ENCODE peak calls at places on chromosome 15, in seven cellular contexts. F, E, Z, T, H, A and J are unnamed samples.

GRCh38 chr15:68201879-68202261 is 3.3 kb downstream of the CALML4 start:
- DNase-seq in T (no peak), E (no peak), Z (no peak), F (no peak), A (no peak), H (no peak), J (no peak)

GRCh38 chr15:41517895-41518449 is 4.3 kb upstream of the LTK start:
- DNase-seq in A (no peak), Z (no peak), E (no peak), F (no peak), H (no peak), T (no peak), J (no peak)

GRCh38 chr15:45585069-45585468 is 2.1 kb upstream of the BLOC1S6 start:
- DNase-seq in A (no peak), T (no peak), Z (no peak), H (no peak), F (no peak), E (no peak), J (no peak)

GRCh38 chr15:29789871-29790270 is 32.4 kb downstream of the TJP1 start:
- DNase-seq in F (no peak), H (no peak), E (no peak), A (no peak), T (no peak), Z (no peak), J (no peak)

GRCh38 chr15:101390462-101390861 is 95.4 kb upstream of the SNRPA1 start:
- DNase-seq in E (no peak), F (no peak), H (no peak), Z (no peak), A (no peak), T (no peak), J (no peak)

GRCh38 chr15:82124331-82125263 is 78.8 kb upstream of the MEX3B start:
- DNase-seq in H (no peak), E (no peak), Z (no peak), A (no peak), T (no peak), F (no peak), J (no peak)

GRCh38 chr15:38316311-38316710 is 63.7 kb downstream of the SPRED1 start:
- DNase-seq in F (no peak), Z (no peak), T (no peak), A (no peak), H (no peak), E (no peak), J (no peak)

GRCh38 chr15:40277472-40277871 is 5.4 kb downstream of the ANKRD63 start:
- DNase-seq in F (no peak), A (no peak), H (no peak), E (no peak), T (no peak), Z (no peak), J (no peak)

GRCh38 chr15:48641416-48641815 is 4.1 kb downstream of the FBN1 start:
- DNase-seq in F (no peak), Z (no peak), A (peak), T (peak), H (peak), E (peak), J (no peak)

GRCh38 chr15:95439812-95440380 is 890.6 kb upstream of the NR2F2 start:
- DNase-seq in H (peak), A (no peak), Z (no peak), F (no peak), E (no peak), T (no peak), J (no peak)

GRCh38 chr15:52348056-52348745 is 52.6 kb upstream of the MYO5C start:
- DNase-seq in F (no peak), E (no peak), A (no peak), H (peak), Z (no peak), T (peak), J (no peak)

GRCh38 chr15:63826513-63826912 is 7.2 kb downstream of the HERC1 start:
- DNase-seq in T (peak), A (peak), F (no peak), E (peak), Z (no peak), H (peak), J (no peak)

GRCh38 chr15:89654847-89655805 is at the start of gene KIF7:
- DNase-seq in E (no peak), F (no peak), Z (no peak), H (peak), T (peak), A (peak), J (peak)

GRCh38 chr15:73383310-73384185 is 14.8 kb upstream of the HCN4 start:
- DNase-seq in A (no peak), F (no peak), Z (no peak), T (no peak), H (no peak), E (no peak), J (no peak)

GRCh38 chr15:42107483-42107882 is 13.1 kb upstream of the PLA2G4D start:
- DNase-seq in T (no peak), A (no peak), F (no peak), Z (no peak), E (peak), H (no peak), J (no peak)